ENCODE peak calls at places on chromosomes 16 and 17, in eight cellular contexts. I is cardiac fibroblast; O is CD4-positive, alpha-beta T cell; K is HEK293T; U is hippocampal formation; B is stimulated activated CD4-positive, alpha-beta T cell treated with anti-CD3 and anti-CD28 coated beads, Interleukin-2, amount 100 ng/mL, for 24 hours; C is amygdala; X is midbrain. V is an unnamed sample.

GRCh38 chr16:19020689-19021088 is 37.0 kb downstream of the TMC7 start:
- DNase-seq in K (no peak), X (no peak), B (no peak), C (no peak), U (no peak), I (no peak), O (no peak), V (no peak)

GRCh38 chr17:4800462-4801185 is 1.5 kb downstream of the C17orf114 start:
- DNase-seq in K (no peak), U (no peak), X (no peak), C (no peak), B (no peak), O (no peak), I (no peak), V (no peak)

GRCh38 chr16:81449241-81449640 is 4.6 kb downstream of the CMIP start:
- DNase-seq in C (no peak), X (no peak), B (no peak), K (no peak), U (no peak), I (no peak), O (no peak), V (no peak)

GRCh38 chr17:39863244-39863917 is 731 bp downstream of the IKZF3 start:
- DNase-seq in U (no peak), K (no peak), I (no peak), C (no peak), X (no peak), B (no peak), O (no peak), V (no peak)

GRCh38 chr17:83062011-83062817 is 17.2 kb upstream of the METRNL start:
- DNase-seq in B (peak), I (no peak), C (no peak), X (no peak), K (no peak), O (no peak), U (no peak), V (no peak)

GRCh38 chr17:49728425-49728824 is 20.7 kb upstream of the SLC35B1 start:
- DNase-seq in B (no peak), C (no peak), O (no peak), X (no peak), I (no peak), U (no peak), K (no peak), V (no peak)

GRCh38 chr16:10868562-10869469 is 8.2 kb upstream of the CIITA start:
- DNase-seq in C (no peak), X (peak), U (no peak), I (no peak), K (no peak), B (no peak), O (no peak), V (no peak)

GRCh38 chr17:75645889-75646625 is 12.8 kb downstream of the SMIM5 start:
- DNase-seq in K (no peak), X (peak), I (no peak), U (peak), O (no peak), B (no peak), C (peak), V (peak)

GRCh38 chr17:79970576-79971068 is 65.0 kb downstream of the TBC1D16 start:
- DNase-seq in K (peak), X (peak), O (no peak), C (no peak), U (peak), B (peak), I (peak), V (no peak)

GRCh38 chr16:27398894-27399853 is 2.8 kb upstream of the IL21R start:
- DNase-seq in U (no peak), C (no peak), O (no peak), X (no peak), I (no peak), B (no peak), K (no peak), V (no peak)

GRCh38 chr16:886084-886543 is 84.7 kb downstream of the LMF1 start:
- DNase-seq in K (no peak), U (peak), B (no peak), C (no peak), O (no peak), X (peak), I (no peak), V (no peak)

GRCh38 chr17:79525793-79526677 is 84.8 kb downstream of the RBFOX3 start:
- DNase-seq in U (no peak), K (no peak), C (no peak), B (no peak), X (no peak), I (no peak), O (no peak), V (no peak)

GRCh38 chr17:46191332-46192210 is 1.7 kb downstream of the KANSL1 start:
- DNase-seq in K (peak), B (no peak), X (peak), I (peak), C (no peak), O (no peak), U (peak), V (peak)

GRCh38 chr16:56848056-56848936 is 16.7 kb upstream of the SLC12A3 start:
- DNase-seq in B (no peak), U (no peak), K (no peak), C (no peak), O (no peak), I (peak), X (peak), V (no peak)

GRCh38 chr17:56121661-56122060 is 31.6 kb upstream of the ANKFN1 start:
- DNase-seq in K (no peak), O (no peak), X (no peak), C (no peak), I (no peak), B (no peak), U (no peak), V (no peak)

GRCh38 chr17:80115159-80115558 is 13.8 kb downstream of the GAA start:
- DNase-seq in C (no peak), K (no peak), O (no peak), X (no peak), I (no peak), B (no peak), U (no peak), V (no peak)

GRCh38 chr17:80773243-80773991 is 218.2 kb upstream of the CHMP6 start:
- DNase-seq in O (no peak), K (peak), I (no peak), U (peak), X (peak), C (no peak), B (no peak), V (peak)

GRCh38 chr17:39651908-39652634 is 13.1 kb upstream of the TCAP start:
- DNase-seq in I (no peak), O (no peak), K (no peak), U (no peak), C (no peak), B (no peak), X (no peak), V (no peak)

GRCh38 chr17:44115585-44116415 is 7.6 kb downstream of the HDAC5 start:
- DNase-seq in I (peak), K (peak), O (no peak), U (no peak), C (no peak), B (peak), X (no peak), V (no peak)

GRCh38 chr16:81582655-81583441 is 138.2 kb downstream of the CMIP start:
- DNase-seq in B (no peak), C (peak), U (peak), O (no peak), K (no peak), I (no peak), X (peak), V (peak)

GRCh38 chr16:2426941-2427361 is 2.3 kb upstream of the CCNF start:
- DNase-seq in X (no peak), K (no peak), O (no peak), U (no peak), C (no peak), B (no peak), I (no peak), V (no peak)

GRCh38 chr17:37790153-37790552 is 45.3 kb upstream of the HNF1B start:
- DNase-seq in C (no peak), O (no peak), U (no peak), K (no peak), B (no peak), X (no peak), I (no peak), V (no peak)

GRCh38 chr16:3074860-3075545 is 9.6 kb downstream of the IL32 start:
- DNase-seq in B (peak), U (no peak), X (no peak), C (no peak), K (no peak), O (peak), I (no peak), V (no peak)

GRCh38 chr16:65005696-65006095 is 116.2 kb downstream of the CDH11 start:
- DNase-seq in U (no peak), C (no peak), O (no peak), B (no peak), X (no peak), I (no peak), K (no peak), V (no peak)

GRCh38 chr16:65071371-65072311 is 50.2 kb downstream of the CDH11 start:
- DNase-seq in K (no peak), I (peak), O (no peak), B (no peak), C (peak), U (peak), X (peak), V (peak)

GRCh38 chr17:10149573-10150399 is 48.6 kb downstream of the GAS7 start:
- DNase-seq in U (no peak), X (no peak), I (peak), C (no peak), B (no peak), K (no peak), O (no peak), V (no peak)

GRCh38 chr17:77498875-77499698 is 358.3 kb downstream of the SEC14L1 start:
- DNase-seq in C (no peak), B (no peak), X (no peak), I (no peak), O (no peak), U (no peak), K (no peak), V (no peak)

GRCh38 chr17:47192549-47192948 is 3.5 kb upstream of the CDC27 start:
- DNase-seq in U (no peak), B (no peak), I (no peak), X (no peak), K (no peak), C (no peak), O (no peak), V (no peak)

GRCh38 chr16:88360999-88361398 is 21.8 kb upstream of the ZNF469 start:
- DNase-seq in I (no peak), O (no peak), U (no peak), C (no peak), X (no peak), B (no peak), K (no peak), V (no peak)

GRCh38 chr16:90019543-90020259 is 445 bp upstream of the DBNDD1 start:
- DNase-seq in X (no peak), K (peak), C (no peak), B (peak), U (no peak), I (peak), O (peak), V (no peak)

GRCh38 chr17:57375770-57376181 is 119.5 kb downstream of the MSI2 start:
- DNase-seq in U (no peak), O (no peak), K (no peak), C (no peak), B (no peak), X (no peak), I (no peak), V (no peak)

GRCh38 chr17:46195939-46196338 is 2.7 kb upstream of the KANSL1 start:
- DNase-seq in B (no peak), C (no peak), I (peak), U (no peak), O (no peak), X (no peak), K (no peak), V (no peak)

GRCh38 chr17:17749921-17750320 is 68.7 kb downstream of the RAI1 start:
- DNase-seq in X (peak), K (peak), B (peak), U (peak), C (peak), O (peak), I (peak), V (peak)

V was measured in anterior cingulate cortex.